ENCODE peak calls at places on chromosomes 7 and 10, in four cellular contexts. P is GM12892, Q is esophagus muscularis mucosa, K is prostate gland. X is an unnamed sample.

GRCh38 chr10:103849880-103850571 is 5.3 kb downstream of the SH3PXD2A start:
- DNase-seq in P (no peak), Q (no peak), K (no peak), X (no peak)

GRCh38 chr10:78889536-78890063 is 179.2 kb upstream of the ZMIZ1 start:
- DNase-seq in P (no peak), Q (peak), K (no peak), X (no peak)

GRCh38 chr10:111017093-111017492 is 59.7 kb upstream of the ADRA2A start:
- DNase-seq in P (no peak), Q (no peak), K (no peak), X (no peak)

GRCh38 chr7:36217961-36218284 is 64.9 kb downstream of the EEPD1 start:
- DNase-seq in P (no peak), Q (no peak), K (no peak), X (no peak)

GRCh38 chr7:66500087-66500486 is 128.6 kb upstream of the KCTD7 start:
- DNase-seq in P (no peak), Q (no peak), K (no peak), X (no peak)

GRCh38 chr7:66150471-66150870 is 35.8 kb downstream of the CRCP start:
- DNase-seq in P (no peak), Q (no peak), K (no peak), X (no peak)

GRCh38 chr7:47520408-47520807 is 61.5 kb downstream of the TNS3 start:
- DNase-seq in P (no peak), Q (peak), K (no peak), X (no peak)

GRCh38 chr10:73471226-73471625 is 24.6 kb downstream of the PPP3CB start:
- DNase-seq in P (no peak), Q (no peak), K (no peak), X (no peak)

GRCh38 chr7:131164025-131164899 is 163.4 kb upstream of the MKLN1 start:
- DNase-seq in P (no peak), Q (no peak), K (no peak), X (no peak)

GRCh38 chr10:34184901-34185386 is 630.2 kb downstream of the PARD3 start:
- DNase-seq in P (no peak), Q (no peak), K (no peak), X (no peak)

GRCh38 chr7:76393116-76394031 is 16.1 kb downstream of the SSC4D start:
- DNase-seq in P (peak), Q (peak), K (peak), X (peak)

GRCh38 chr7:76390092-76390491 is 19.4 kb downstream of the SSC4D start:
- DNase-seq in P (no peak), Q (no peak), K (no peak), X (no peak)

GRCh38 chr7:76396039-76396732 is 13.3 kb downstream of the SSC4D start:
- DNase-seq in P (no peak), Q (no peak), K (no peak), X (no peak)

GRCh38 chr7:76394962-76395361 is 14.5 kb downstream of the SSC4D start:
- DNase-seq in P (no peak), Q (no peak), K (no peak), X (no peak)

DNA sequence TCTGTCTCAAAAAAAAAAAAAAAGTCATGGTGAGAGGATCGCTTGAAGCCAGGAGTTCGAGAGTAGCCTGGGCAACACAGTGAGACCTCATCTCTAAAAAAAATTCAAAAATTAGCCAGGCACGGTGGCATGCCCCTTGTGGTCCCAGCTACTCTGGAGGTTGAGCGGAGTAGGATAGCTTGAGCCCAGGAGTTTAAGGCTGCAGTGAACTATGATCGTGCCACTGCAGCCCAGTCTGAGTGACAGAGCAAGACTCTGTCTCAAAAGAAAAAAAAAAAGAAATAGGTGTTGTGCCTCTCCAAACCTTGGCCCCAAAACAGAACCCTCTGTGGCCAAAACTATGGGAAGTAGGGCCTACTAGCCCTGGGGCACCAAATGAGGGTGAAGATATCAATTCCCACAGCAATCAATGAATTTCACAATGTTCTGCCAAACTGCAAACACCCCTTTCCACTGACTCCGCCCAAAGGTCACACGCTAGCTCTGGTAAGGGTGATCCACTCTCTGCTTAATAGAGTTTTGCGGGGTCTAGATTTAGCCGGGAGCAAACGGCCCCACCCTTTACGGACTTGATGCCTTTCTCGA is 16.9 kb downstream of the SSC4D start:
- DNase-seq in P (no peak), Q (no peak), K (no peak), X (no peak)
- TF ChIP-seq POLR2A in P (no peak), Q (no peak), K (no peak), X (no peak)

DNA sequence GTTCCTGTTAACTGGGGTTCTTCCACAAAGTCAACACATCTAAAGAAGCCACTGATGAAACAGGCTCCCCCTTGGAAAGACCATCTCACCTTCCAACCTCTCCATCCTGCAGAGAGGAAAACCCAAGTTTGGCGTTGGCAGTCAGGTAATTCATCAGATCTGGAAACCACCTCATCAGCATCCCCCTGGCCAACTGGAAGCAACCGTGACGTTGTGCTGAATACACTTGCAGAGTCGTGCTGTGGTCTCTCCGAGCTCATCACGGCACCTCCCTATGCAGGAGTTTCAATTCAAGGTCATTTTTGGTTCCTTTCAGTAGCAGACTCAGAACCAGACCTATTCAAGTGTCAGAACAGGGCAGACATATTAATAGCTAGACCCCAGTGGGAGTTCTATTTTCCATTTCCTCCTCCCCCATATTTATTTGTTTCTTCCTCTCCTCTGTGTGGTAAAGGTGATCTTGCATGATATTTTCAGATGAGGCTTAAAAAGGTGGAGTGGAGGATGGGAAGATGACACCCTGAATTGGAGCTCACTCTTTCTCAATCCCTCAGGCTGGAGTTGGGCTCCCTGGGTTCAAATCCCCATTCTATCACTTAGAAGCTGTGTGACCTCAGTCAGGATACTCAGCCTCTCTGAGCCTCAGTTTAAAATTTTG is 149.1 kb upstream of the ADO start:
- DNase-seq in P (peak), Q (no peak), K (no peak), X (no peak)
- TF ChIP-seq POLR2AphosphoS5 in P (peak), Q (no peak), K (no peak), X (no peak)

DNA sequence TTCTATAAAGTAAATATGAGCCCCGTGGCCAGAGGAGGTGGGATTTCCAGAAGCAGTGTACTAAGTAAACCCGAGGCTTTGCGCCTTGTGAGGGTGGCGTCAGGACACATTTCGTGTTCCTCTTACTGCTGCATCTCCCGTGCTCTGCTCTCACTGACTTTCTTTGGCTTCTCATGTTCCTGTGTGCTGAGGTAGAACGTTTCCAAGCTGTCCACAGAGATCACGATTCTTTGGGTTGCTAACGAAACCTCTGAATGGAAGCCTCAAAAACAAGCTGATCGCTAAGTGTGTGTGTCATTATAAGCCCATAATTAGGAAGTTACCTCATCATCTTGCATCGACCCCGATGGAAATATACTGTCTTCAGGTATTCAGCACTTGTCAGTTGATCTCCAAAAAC is 131.8 kb downstream of the CELF2 start:
- DNase-seq in P (no peak), Q (no peak), K (no peak), X (no peak)
- TF ChIP-seq POLR2A in P (no peak), Q (no peak), K (no peak), X (no peak)

DNA sequence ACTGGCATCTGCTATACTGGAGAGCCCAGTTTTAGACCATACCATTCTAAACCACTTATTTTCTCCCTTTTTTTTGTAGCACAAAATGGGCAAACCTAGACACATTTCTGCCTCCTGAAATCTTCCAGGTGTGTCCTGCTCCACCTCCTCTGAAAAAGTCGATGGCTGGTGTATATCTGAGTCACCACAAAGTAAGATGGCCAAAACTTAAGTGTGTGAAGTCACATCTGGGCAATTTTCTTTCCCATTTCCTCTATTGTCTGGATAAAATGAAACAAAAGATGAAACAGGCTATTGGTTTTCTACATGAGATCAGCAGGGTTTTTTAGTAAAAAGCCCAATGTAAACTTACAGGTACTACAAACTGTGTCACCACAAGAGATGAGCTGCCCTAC is 65.5 kb downstream of the OSBPL3 start:
- DNase-seq in P (no peak), Q (no peak), K (no peak), X (no peak)
- TF ChIP-seq POLR2AphosphoS5 in P (no peak), Q (no peak), K (no peak), X (no peak)

GRCh38 chr10:93481213-93481930 is 762 bp downstream of the MYOF start:
- DNase-seq in P (no peak), Q (no peak), K (no peak), X (no peak)

GRCh38 chr10:93478873-93479272 is 3.3 kb downstream of the MYOF start:
- DNase-seq in P (no peak), Q (no peak), K (no peak), X (no peak)

GRCh38 chr10:93476756-93477155 is 5.4 kb downstream of the MYOF start:
- DNase-seq in P (no peak), Q (no peak), K (no peak), X (no peak)

GRCh38 chr10:93485690-93486089 is 3.6 kb upstream of the MYOF start:
- DNase-seq in P (no peak), Q (no peak), K (no peak), X (no peak)

DNA sequence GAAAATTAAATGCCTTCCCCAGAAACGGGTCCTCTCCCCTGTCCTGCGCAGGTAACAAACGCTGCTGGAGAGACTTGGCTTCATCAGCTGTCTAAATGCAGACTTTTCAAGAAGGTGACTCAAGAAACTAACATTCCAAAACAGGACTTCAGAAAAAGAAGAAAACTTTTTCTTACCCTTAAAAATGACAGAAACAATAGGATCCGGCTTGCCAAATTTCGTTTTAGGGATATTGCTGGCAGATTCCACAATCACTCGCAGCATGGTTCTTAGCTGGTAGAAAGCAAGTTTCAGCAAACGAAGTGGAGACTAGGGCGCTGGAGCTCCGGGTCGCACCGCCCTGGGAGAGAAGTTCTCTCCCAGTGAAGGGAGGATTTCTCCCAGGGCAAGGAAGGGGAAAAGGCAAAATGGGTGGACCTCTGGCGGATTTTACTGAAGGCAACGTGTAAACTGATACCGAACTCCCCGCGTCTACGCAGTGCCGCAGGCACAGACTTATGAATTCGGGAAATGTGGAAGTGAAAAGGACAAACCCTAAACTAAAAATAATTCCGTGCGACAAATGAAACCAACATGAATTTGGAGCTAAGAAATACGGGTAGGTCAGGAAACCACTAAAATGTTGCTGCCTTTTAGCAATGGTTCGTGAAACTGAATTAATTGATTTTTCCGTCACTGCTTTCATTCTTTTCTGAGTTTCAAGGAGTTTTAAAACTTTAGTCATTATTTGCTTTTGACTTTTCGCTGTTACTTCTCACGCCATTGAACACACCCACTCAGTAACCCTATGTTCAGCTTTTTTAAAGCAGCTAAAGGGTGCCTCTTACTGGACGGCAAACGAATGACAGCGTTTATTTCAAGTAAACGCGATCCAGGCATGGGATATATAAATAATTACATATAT is at the start of gene MYOF:
- DNase-seq in P (peak), Q (peak), K (peak), X (peak)
- TF ChIP-seq POLR2A in P (no peak), Q (peak), K (peak), X (peak)

GRCh38 chr7:107579881-107580715 is at the start of gene BCAP29:
- DNase-seq in P (peak), Q (peak), K (peak), X (peak)
- TF ChIP-seq POLR2AphosphoS5 in P (peak), Q (peak), K (no peak), X (peak)

GRCh38 chr10:50624866-50625491 is 1.2 kb upstream of the SGMS1 start:
- DNase-seq in P (peak), Q (peak), K (peak), X (peak)

GRCh38 chr10:50625663-50626062 is 1.9 kb upstream of the SGMS1 start:
- DNase-seq in P (no peak), Q (no peak), K (no peak), X (no peak)

GRCh38 chr10:50622497-50623298 is 1.1 kb downstream of the SGMS1 start:
- DNase-seq in P (no peak), Q (no peak), K (peak), X (peak)

GRCh38 chr10:50623299-50624153 is at the start of gene SGMS1:
- DNase-seq in P (peak), Q (peak), K (peak), X (peak)

GRCh38 chr10:50624154-50624865 is 554 bp upstream of the SGMS1 start:
- DNase-seq in P (peak), Q (peak), K (peak), X (peak)
- TF ChIP-seq POLR2A in P (no peak), Q (peak), K (peak), X (peak)

DNA sequence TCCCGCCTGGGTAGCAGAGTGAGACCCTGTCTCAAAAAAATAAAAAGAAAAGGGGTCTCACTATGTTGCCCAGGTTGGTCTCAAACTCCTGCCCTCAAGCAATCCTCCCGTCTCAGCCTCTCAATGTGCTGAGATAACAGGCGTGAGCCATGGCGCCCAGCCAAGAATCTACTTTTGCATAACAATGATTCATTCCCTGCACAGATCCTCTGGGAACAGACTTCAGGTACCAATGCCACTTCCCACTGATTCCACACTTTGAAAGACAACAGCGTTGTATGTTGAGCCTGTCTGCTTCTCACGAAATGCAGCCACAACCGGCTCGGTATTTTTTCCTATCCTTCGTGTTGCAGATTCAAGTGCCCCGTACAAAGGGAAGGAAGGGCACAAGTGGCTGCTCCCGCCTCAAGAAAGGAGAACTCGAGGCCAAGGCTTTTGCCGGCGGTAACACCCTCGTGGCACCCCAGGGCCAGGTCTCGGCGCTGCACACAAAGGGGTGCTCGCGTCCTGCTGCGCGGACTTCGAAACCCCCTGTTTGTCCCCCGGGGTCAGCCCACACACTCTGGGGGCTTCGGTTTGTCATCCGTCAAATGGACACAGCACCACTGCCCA is 671 bp downstream of the DAGLB start:
- DNase-seq in P (no peak), Q (peak), K (peak), X (peak)
- TF ChIP-seq POLR2AphosphoS5 in P (no peak), Q (peak), K (peak), X (no peak)

X was measured in breast epithelium.